ENCODE peak calls at places on chromosomes 7 and 10, in eight cellular contexts. C is HepG2, O is sigmoid colon, W is ovary, R is A549, M is SK-N-SH, B is tibial nerve, P is K562. N is an unnamed sample.

GRCh38 chr7:157553256-157553655 is 216.5 kb downstream of the DNAJB6 start:
- DNase-seq in M (no peak), C (no peak), P (no peak), B (no peak), R (no peak), W (no peak), O (no peak), N (no peak)

GRCh38 chr7:7989133-7989984 is 20.8 kb downstream of the GLCCI1 start:
- DNase-seq in R (no peak), B (no peak), O (no peak), C (no peak), W (no peak), P (peak; percentile 43), M (no peak), N (no peak)

GRCh38 chr7:80752954-80753353 is 114.5 kb downstream of the CD36 start:
- DNase-seq in C (no peak), O (no peak), P (no peak), R (no peak), W (no peak), M (no peak), B (no peak), N (no peak)

GRCh38 chr10:33335800-33336605 is 1.5 kb upstream of the NRP1 start:
- DNase-seq in O (peak; percentile 84), B (peak; percentile 40), M (peak; percentile 70), R (peak; percentile 78), W (peak; percentile 73), C (no peak), P (no peak), N (peak; percentile 69)

GRCh38 chr10:3068201-3068967 is 1.0 kb downstream of the PFKP start:
- DNase-seq in P (peak; percentile 67), M (peak; percentile 79), C (no peak), R (no peak), W (peak; percentile 56), B (peak; percentile 49), O (peak; percentile 85), N (peak; percentile 50)

GRCh38 chr7:131071786-131072504 is 255.7 kb upstream of the MKLN1 start:
- DNase-seq in C (no peak), M (peak; percentile 37), R (no peak), B (peak; percentile 26), P (peak; percentile 99), O (no peak), W (peak; percentile 42), N (peak; percentile 39)

GRCh38 chr7:11742496-11742895 is 89.5 kb downstream of the THSD7A start:
- DNase-seq in M (no peak), B (no peak), P (no peak), W (no peak), C (no peak), R (no peak), O (no peak), N (no peak)

GRCh38 chr10:106111241-106111640 is 1053.3 kb downstream of the SORCS1 start:
- DNase-seq in P (no peak), B (no peak), W (no peak), R (no peak), M (no peak), O (no peak), C (no peak), N (no peak)

GRCh38 chr7:45159296-45159695 is 1.7 kb downstream of the RAMP3 start:
- DNase-seq in R (no peak), W (no peak), O (peak; percentile 37), P (no peak), M (no peak), B (no peak), C (no peak), N (no peak)

GRCh38 chr10:1199897-1200721 is 143.9 kb downstream of the WDR37 start:
- DNase-seq in B (no peak), P (no peak), M (no peak), O (no peak), R (no peak), W (no peak), C (no peak), N (peak; percentile 18)

GRCh38 chr10:27153855-27154198 is 357 bp downstream of the YME1L1 start:
- DNase-seq in W (no peak), P (peak; percentile 49), O (no peak), B (peak; percentile 6), M (peak; percentile 47), C (peak; percentile 16), R (peak; percentile 28), N (no peak)
- TF ChIP-seq EP300 in W (no peak), P (no peak), O (no peak), B (no peak), M (no peak), C (no peak), R (no peak), N (no peak)

GRCh38 chr10:89299031-89299430 is 2.8 kb upstream of the IFIT2 start:
- DNase-seq in O (no peak), C (no peak), P (no peak), R (no peak), M (no peak), W (no peak), B (no peak), N (no peak)

GRCh38 chr10:89302628-89303027 is 782 bp downstream of the IFIT2 start:
- DNase-seq in B (no peak), C (no peak), R (no peak), P (no peak), W (no peak), O (no peak), M (no peak), N (no peak)

GRCh38 chr10:89301231-89301630 is 615 bp upstream of the IFIT2 start:
- DNase-seq in M (no peak), C (no peak), O (no peak), W (no peak), P (peak; percentile 29), R (no peak), B (peak; percentile 51), N (no peak)

GRCh38 chr10:89303161-89303560 is 1.3 kb downstream of the IFIT2 start:
- DNase-seq in P (no peak), O (no peak), M (no peak), R (no peak), W (no peak), C (no peak), B (no peak), N (no peak)

DNA sequence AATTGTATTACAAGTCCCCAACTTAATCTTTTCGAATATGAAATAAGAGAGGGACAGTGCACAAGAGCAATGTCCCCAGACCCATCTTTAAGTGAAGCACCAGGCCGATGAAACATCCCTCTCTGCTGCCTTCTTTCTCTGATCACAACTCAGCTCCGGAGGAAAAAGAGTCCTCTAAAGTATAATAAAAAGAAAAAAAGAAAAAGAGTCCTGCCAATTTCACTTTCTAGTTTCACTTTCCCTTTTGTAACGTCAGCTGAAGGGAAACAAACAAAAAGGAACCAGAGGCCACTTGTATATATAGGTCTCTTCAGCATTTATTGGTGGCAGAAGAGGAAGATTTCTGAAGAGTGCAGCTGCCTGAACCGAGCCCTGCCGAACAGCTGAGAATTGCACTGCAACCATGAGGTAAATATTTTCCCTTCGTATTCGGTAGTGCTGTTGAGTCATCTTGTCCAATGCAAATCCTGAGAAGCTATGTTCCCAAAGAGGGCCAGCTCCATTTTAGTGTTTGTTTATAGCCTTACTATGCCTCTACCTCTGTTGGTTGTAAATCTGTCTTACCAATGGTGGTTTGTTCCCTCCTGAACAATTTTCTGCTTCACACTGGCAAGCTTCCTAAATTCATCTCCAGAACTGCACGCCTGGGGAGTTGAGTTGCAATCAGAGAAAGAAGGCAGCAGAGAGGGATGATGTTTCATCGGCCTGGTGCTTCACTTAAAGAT is at the start of gene IFIT2:
- DNase-seq in B (no peak), W (peak; percentile 33), O (no peak), C (peak; percentile 15), R (peak; percentile 47), M (no peak), P (peak; percentile 21), N (peak; percentile 39)
- H3K4me3 ChIP-seq in B (peak within 1 kb of the TSS; percentile 60), W (peak within 1 kb of the TSS; percentile 48), O (peak within 1 kb of the TSS; percentile 46), C (peak within 1 kb of the TSS; percentile 56), R (peak within 1 kb of the TSS; percentile 38), M (peak within 1 kb of the TSS; percentile 54), P (peak within 1 kb of the TSS; percentile 18), N (peak within 1 kb of the TSS; percentile 50)

GRCh38 chr7:56051339-56052191 is at the start of the genes CCT6A and PSPH:
- DNase-seq in C (peak; percentile 96), P (peak; percentile 98), R (peak; percentile 89), W (peak; percentile 97), O (peak; percentile 99), M (peak; percentile 99), B (peak; percentile 94), N (peak; percentile 98)

GRCh38 chr7:56053993-56054392 is 2.4 kb downstream of the CCT6A start:
- DNase-seq in B (no peak), M (no peak), R (no peak), W (no peak), P (no peak), C (no peak), O (no peak), N (no peak)

GRCh38 chr7:56051053-56051338 is 248 bp downstream of the PSPH start:
- DNase-seq in P (no peak), O (no peak), M (no peak), W (no peak), B (no peak), R (no peak), C (no peak), N (no peak)

GRCh38 chr7:56048245-56048644 is 3.0 kb downstream of the PSPH start:
- DNase-seq in P (no peak), R (no peak), C (no peak), O (no peak), B (no peak), W (no peak), M (no peak), N (no peak)

DNA sequence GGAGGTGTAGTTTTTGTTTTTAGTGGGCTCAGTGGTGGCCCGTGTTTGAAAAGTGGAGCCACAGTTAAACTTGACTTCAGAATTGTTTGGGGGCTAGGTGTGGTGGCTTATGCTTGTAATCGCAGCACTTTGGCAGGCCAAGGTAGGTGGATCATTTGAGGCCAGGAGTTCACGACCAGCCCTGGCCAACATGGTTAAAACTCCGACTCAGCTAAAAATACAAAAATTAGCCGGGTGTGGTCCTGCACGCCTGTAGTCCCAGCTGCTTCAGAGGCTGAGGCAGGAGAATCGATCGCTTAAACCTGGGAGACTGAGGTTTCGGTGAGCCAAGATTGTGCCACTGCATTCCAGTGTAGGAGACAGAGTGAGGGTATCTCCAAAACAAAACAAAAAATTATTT is 1.8 kb downstream of the CCT6A start:
- DNase-seq in W (no peak), O (no peak), B (no peak), P (no peak), M (no peak), C (no peak), R (no peak), N (no peak)
- H3K27ac ChIP-seq in W (no peak overlapping the region), O (no peak overlapping the region), B (no peak overlapping the region), P (peak overlapping the region; percentile 92), M (no peak overlapping the region), C (no peak overlapping the region), R (peak overlapping the region; percentile 98), N (no peak overlapping the region)

DNA sequence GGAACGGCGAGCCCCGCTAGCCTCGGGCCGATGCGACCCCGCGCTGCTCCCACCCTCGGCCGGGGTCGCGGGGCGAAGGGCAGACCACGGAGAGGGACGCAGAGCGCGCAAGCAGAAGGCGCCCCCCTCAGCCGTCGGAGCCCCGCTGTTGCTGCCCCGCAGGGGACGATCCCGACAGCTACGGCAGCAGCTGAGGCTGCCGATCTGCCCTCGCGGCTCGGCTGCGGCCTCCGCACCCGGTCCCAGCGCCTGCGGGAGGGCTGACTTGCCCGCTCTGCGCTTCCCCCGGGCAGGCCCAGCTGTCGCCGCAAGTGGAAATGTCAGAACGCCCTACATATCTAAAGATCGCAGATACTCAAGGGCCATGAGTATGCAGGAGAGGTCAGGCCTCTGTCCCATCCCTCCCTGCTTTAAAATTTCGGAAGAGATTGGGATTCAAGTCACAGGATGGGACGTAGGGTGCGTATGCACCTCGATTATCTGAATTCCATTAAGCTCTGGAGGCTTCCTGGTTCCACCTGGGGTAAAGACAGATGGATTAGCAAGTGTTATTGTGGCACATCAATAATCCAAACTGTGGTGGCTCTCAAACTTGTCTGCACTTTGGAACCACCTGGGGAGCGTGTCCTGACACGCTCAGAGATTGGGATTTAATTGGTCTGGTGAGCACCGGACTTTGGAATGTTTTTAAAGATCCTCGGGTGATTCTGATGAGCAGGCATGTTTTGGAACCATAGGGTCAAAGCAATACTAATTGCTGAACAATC is at the start of gene CRPPA:
- DNase-seq in W (peak; percentile 38), P (peak; percentile 76), O (peak; percentile 72), C (peak; percentile 34), B (peak; percentile 12), M (peak; percentile 79), R (no peak), N (no peak)
- TF ChIP-seq EP300 in W (no peak), P (peak; percentile 17), O (no peak), C (no peak), B (peak; percentile 28), M (no peak), R (no peak), N (no peak)